ENCODE peak calls at places on chromosomes 11 and 22, in eight cellular contexts. One of them, this sample, is unnamed.

GRCh38 chr11:26105762-26106423 is 226.0 kb upstream of the ANO3 start:
- DNase-seq in CD4-positive, CD25-positive, alpha-beta regulatory T cell: no peak
- DNase-seq in suprapubic skin: no peak
- DNase-seq in stimulated activated CD8-positive, alpha-beta memory T cell treated with anti-CD3 and anti-CD28 coated beads, Interleukin-7, amount 100 ng/mL, for 24 hours: no peak
- DNase-seq in AG04449: no peak
- DNase-seq in stimulated activated CD4-positive, alpha-beta T cell treated with anti-CD3 and anti-CD28 coated beads, TNF-alpha, amount 100 ng/mL, for 4 hours: no peak
- DNase-seq in chondrocyte: no peak
- DNase-seq in amygdala: no peak
- DNase-seq in this sample: no peak

GRCh38 chr11:71998649-71999310 is at the start of gene IL18BP:
- DNase-seq in suprapubic skin: no peak
- DNase-seq in stimulated activated CD8-positive, alpha-beta memory T cell treated with anti-CD3 and anti-CD28 coated beads, Interleukin-7, amount 100 ng/mL, for 24 hours: no peak
- DNase-seq in CD4-positive, CD25-positive, alpha-beta regulatory T cell: peak
- DNase-seq in chondrocyte: no peak
- DNase-seq in stimulated activated CD4-positive, alpha-beta T cell treated with anti-CD3 and anti-CD28 coated beads, TNF-alpha, amount 100 ng/mL, for 4 hours: no peak
- DNase-seq in AG04449: no peak
- DNase-seq in amygdala: no peak
- DNase-seq in this sample: peak

GRCh38 chr22:19086944-19087343 is 35.3 kb downstream of the DGCR2 start:
- DNase-seq in CD4-positive, CD25-positive, alpha-beta regulatory T cell: no peak
- DNase-seq in amygdala: no peak
- DNase-seq in chondrocyte: no peak
- DNase-seq in suprapubic skin: no peak
- DNase-seq in stimulated activated CD4-positive, alpha-beta T cell treated with anti-CD3 and anti-CD28 coated beads, TNF-alpha, amount 100 ng/mL, for 4 hours: no peak
- DNase-seq in stimulated activated CD8-positive, alpha-beta memory T cell treated with anti-CD3 and anti-CD28 coated beads, Interleukin-7, amount 100 ng/mL, for 24 hours: no peak
- DNase-seq in AG04449: no peak
- DNase-seq in this sample: no peak

GRCh38 chr22:41408665-41409064 is 26.9 kb downstream of the TEF start:
- DNase-seq in AG04449: no peak
- DNase-seq in chondrocyte: no peak
- DNase-seq in suprapubic skin: no peak
- DNase-seq in amygdala: no peak
- DNase-seq in stimulated activated CD4-positive, alpha-beta T cell treated with anti-CD3 and anti-CD28 coated beads, TNF-alpha, amount 100 ng/mL, for 4 hours: no peak
- DNase-seq in CD4-positive, CD25-positive, alpha-beta regulatory T cell: no peak
- DNase-seq in stimulated activated CD8-positive, alpha-beta memory T cell treated with anti-CD3 and anti-CD28 coated beads, Interleukin-7, amount 100 ng/mL, for 24 hours: no peak
- DNase-seq in this sample: no peak

GRCh38 chr11:122115520-122116343 is at the start of gene BLID:
- DNase-seq in AG04449: no peak
- DNase-seq in stimulated activated CD4-positive, alpha-beta T cell treated with anti-CD3 and anti-CD28 coated beads, TNF-alpha, amount 100 ng/mL, for 4 hours: no peak
- DNase-seq in amygdala: peak
- DNase-seq in CD4-positive, CD25-positive, alpha-beta regulatory T cell: no peak
- DNase-seq in chondrocyte: no peak
- DNase-seq in suprapubic skin: no peak
- DNase-seq in stimulated activated CD8-positive, alpha-beta memory T cell treated with anti-CD3 and anti-CD28 coated beads, Interleukin-7, amount 100 ng/mL, for 24 hours: no peak
- DNase-seq in this sample: no peak

GRCh38 chr11:75562836-75563484 is 907 bp downstream of the SERPINH1 start:
- DNase-seq in CD4-positive, CD25-positive, alpha-beta regulatory T cell: no peak
- DNase-seq in amygdala: no peak
- DNase-seq in chondrocyte: no peak
- DNase-seq in stimulated activated CD8-positive, alpha-beta memory T cell treated with anti-CD3 and anti-CD28 coated beads, Interleukin-7, amount 100 ng/mL, for 24 hours: no peak
- DNase-seq in AG04449: no peak
- DNase-seq in stimulated activated CD4-positive, alpha-beta T cell treated with anti-CD3 and anti-CD28 coated beads, TNF-alpha, amount 100 ng/mL, for 4 hours: no peak
- DNase-seq in suprapubic skin: no peak
- DNase-seq in this sample: no peak

GRCh38 chr22:42683599-42684283 is 34.5 kb upstream of the CYB5R3 start:
- DNase-seq in stimulated activated CD4-positive, alpha-beta T cell treated with anti-CD3 and anti-CD28 coated beads, TNF-alpha, amount 100 ng/mL, for 4 hours: no peak
- DNase-seq in AG04449: no peak
- DNase-seq in amygdala: no peak
- DNase-seq in suprapubic skin: peak
- DNase-seq in chondrocyte: no peak
- DNase-seq in stimulated activated CD8-positive, alpha-beta memory T cell treated with anti-CD3 and anti-CD28 coated beads, Interleukin-7, amount 100 ng/mL, for 24 hours: no peak
- DNase-seq in CD4-positive, CD25-positive, alpha-beta regulatory T cell: no peak
- DNase-seq in this sample: no peak

GRCh38 chr11:40328890-40329617 is 1130.4 kb downstream of the LRRC4C start:
- DNase-seq in amygdala: no peak
- DNase-seq in stimulated activated CD4-positive, alpha-beta T cell treated with anti-CD3 and anti-CD28 coated beads, TNF-alpha, amount 100 ng/mL, for 4 hours: no peak
- DNase-seq in suprapubic skin: no peak
- DNase-seq in AG04449: peak
- DNase-seq in chondrocyte: no peak
- DNase-seq in stimulated activated CD8-positive, alpha-beta memory T cell treated with anti-CD3 and anti-CD28 coated beads, Interleukin-7, amount 100 ng/mL, for 24 hours: no peak
- DNase-seq in CD4-positive, CD25-positive, alpha-beta regulatory T cell: no peak
- DNase-seq in this sample: no peak

GRCh38 chr11:10263929-10264328 is 30.1 kb downstream of the SBF2 start:
- DNase-seq in AG04449: peak
- DNase-seq in CD4-positive, CD25-positive, alpha-beta regulatory T cell: no peak
- DNase-seq in stimulated activated CD4-positive, alpha-beta T cell treated with anti-CD3 and anti-CD28 coated beads, TNF-alpha, amount 100 ng/mL, for 4 hours: no peak
- DNase-seq in suprapubic skin: no peak
- DNase-seq in stimulated activated CD8-positive, alpha-beta memory T cell treated with anti-CD3 and anti-CD28 coated beads, Interleukin-7, amount 100 ng/mL, for 24 hours: no peak
- DNase-seq in chondrocyte: no peak
- DNase-seq in amygdala: no peak
- DNase-seq in this sample: no peak

GRCh38 chr11:109994896-109995295 is 98.3 kb upstream of the ZC3H12C start:
- DNase-seq in chondrocyte: no peak
- DNase-seq in stimulated activated CD4-positive, alpha-beta T cell treated with anti-CD3 and anti-CD28 coated beads, TNF-alpha, amount 100 ng/mL, for 4 hours: no peak
- DNase-seq in stimulated activated CD8-positive, alpha-beta memory T cell treated with anti-CD3 and anti-CD28 coated beads, Interleukin-7, amount 100 ng/mL, for 24 hours: no peak
- DNase-seq in CD4-positive, CD25-positive, alpha-beta regulatory T cell: no peak
- DNase-seq in AG04449: no peak
- DNase-seq in amygdala: no peak
- DNase-seq in suprapubic skin: no peak
- DNase-seq in this sample: no peak

This sample was measured in immature natural killer cell.